ENCODE peak calls at places on chromosomes 11 and 22, in six cellular contexts. B is IMR-90, H is brain microvascular endothelial cell, E is posterior cingulate gyrus, G is DMS53, W is GM23248. A is an unnamed sample.
A peak's percentile ranks its signal among the peaks of the same experiment; 100 is the strongest.

GRCh38 chr22:32583074-32583677 is 108.6 kb downstream of the FBXO7 start:
- DNase-seq in W (no peak), B (no peak), E (no peak), H (no peak), G (no peak), A (no peak)

GRCh38 chr11:84899740-84900139 is 727.4 kb downstream of the DLG2 start:
- DNase-seq in B (peak; percentile 5), H (peak; percentile 30), E (no peak), G (peak; percentile 44), W (peak; percentile 41), A (no peak)

GRCh38 chr22:47333625-47334024 is 571.2 kb downstream of the TBC1D22A start:
- DNase-seq in G (peak; percentile 90), H (peak; percentile 5), W (peak; percentile 14), B (peak; percentile 71), E (no peak), A (peak; percentile 54)

GRCh38 chr11:61011950-61012830 is 40.7 kb downstream of the CD6 start:
- DNase-seq in W (no peak), B (peak; percentile 16), E (no peak), G (no peak), H (peak; percentile 63), A (no peak)

GRCh38 chr22:48315415-48316244 is 1512.0 kb downstream of the BRD1 start:
- DNase-seq in W (no peak), B (no peak), E (no peak), G (no peak), H (no peak), A (no peak)

GRCh38 chr11:110966131-110966530 is 253.9 kb upstream of the ARHGAP20 start:
- DNase-seq in W (no peak), E (no peak), B (no peak), G (no peak), H (no peak), A (no peak)

GRCh38 chr11:33384251-33384650 is 127.1 kb downstream of the HIPK3 start:
- DNase-seq in H (no peak), B (no peak), G (no peak), W (no peak), E (no peak), A (no peak)

GRCh38 chr22:30867746-30868662 is 100.6 kb downstream of the MORC2 start:
- DNase-seq in W (no peak), G (no peak), B (no peak), E (no peak), H (no peak), A (no peak)

GRCh38 chr11:9748361-9748970 is 84.6 kb downstream of the SWAP70 start:
- DNase-seq in H (peak; percentile 76), W (peak; percentile 90), E (no peak), G (peak; percentile 89), B (peak; percentile 79), A (peak; percentile 66)

GRCh38 chr22:33898121-33898520 is 22.2 kb downstream of the LARGE1 start:
- DNase-seq in G (no peak), H (no peak), E (no peak), B (no peak), W (no peak), A (no peak)

GRCh38 chr11:113272281-113272680 is 42.1 kb upstream of the TTC12 start:
- DNase-seq in E (no peak), B (no peak), H (no peak), W (no peak), G (peak; percentile 19), A (no peak)

GRCh38 chr11:34890812-34891211 is 25.4 kb downstream of the APIP start:
- DNase-seq in G (peak; percentile 77), E (no peak), B (peak; percentile 55), H (peak; percentile 6), W (peak; percentile 64), A (peak; percentile 39)

GRCh38 chr11:94449437-94449836 is 44.2 kb downstream of the MRE11 start:
- DNase-seq in G (peak; percentile 97), H (peak; percentile 55), E (no peak), W (peak; percentile 92), B (peak; percentile 88), A (peak; percentile 21)

GRCh38 chr11:122023614-122024250 is 92.3 kb downstream of the BLID start:
- DNase-seq in B (no peak), E (no peak), H (no peak), W (peak; percentile 46), G (no peak), A (no peak)

GRCh38 chr11:31690041-31690440 is 121.1 kb downstream of the PAX6 start:
- DNase-seq in E (no peak), B (peak; percentile 24), G (no peak), W (peak; percentile 35), H (no peak), A (no peak)

GRCh38 chr11:72116019-72116755 is 3.7 kb upstream of the ANAPC15 start:
- DNase-seq in E (no peak), H (no peak), G (no peak), W (no peak), B (no peak), A (no peak)

GRCh38 chr11:118903204-118904015 is 19.7 kb downstream of the CXCR5 start:
- DNase-seq in W (no peak), E (no peak), B (no peak), G (no peak), H (no peak), A (no peak)

GRCh38 chr11:13183094-13183825 is 94.3 kb upstream of the BMAL1 start:
- DNase-seq in G (peak; percentile 69), W (peak; percentile 77), B (peak; percentile 54), E (no peak), H (peak; percentile 28), A (no peak)

GRCh38 chr11:34755671-34756070 is 134.8 kb downstream of the EHF start:
- DNase-seq in E (no peak), W (no peak), H (no peak), B (no peak), G (no peak), A (no peak)

GRCh38 chr11:98358551-98358950 is 662.2 kb upstream of the CNTN5 start:
- DNase-seq in G (no peak), W (no peak), B (no peak), E (no peak), H (no peak), A (no peak)

GRCh38 chr22:24975813-24976341 is 23.4 kb downstream of the KIAA1671 start:
- DNase-seq in H (no peak), W (peak; percentile 59), G (no peak), B (no peak), E (peak; percentile 51), A (no peak)

GRCh38 chr22:26592368-26593015 is 2.6 kb upstream of the TPST2 start:
- DNase-seq in G (peak; percentile 43), W (no peak), H (no peak), B (no peak), E (no peak), A (no peak)

GRCh38 chr11:69217276-69218105 is 61.8 kb downstream of the SMIM38 start:
- DNase-seq in H (no peak), W (no peak), B (no peak), G (no peak), E (no peak), A (no peak)

GRCh38 chr11:35030716-35031213 is 108.2 kb upstream of the CD44 start:
- DNase-seq in B (peak; percentile 98), E (no peak), G (peak; percentile 87), W (peak; percentile 100), H (peak; percentile 98), A (peak; percentile 87)

GRCh38 chr22:44218071-44218470 is 37.3 kb downstream of the PARVG start:
- DNase-seq in H (no peak), B (no peak), W (no peak), E (no peak), G (no peak), A (no peak)

A was measured in fibroblast of the conjunctiva.